ENCODE peak calls at places on chromosomes 6 and 20, in four cellular contexts. Z is NCI-H446, P is iPS-NIHi11, H is EH. L is an unnamed sample.

GRCh38 chr6:43229803-43230239 is 540 bp upstream of the DNPH1 start:
- DNase-seq in Z (no peak), H (no peak), P (no peak), L (no peak)

GRCh38 chr20:46712056-46712636 is 2.7 kb downstream of the SLC2A10 start:
- DNase-seq in H (no peak), P (no peak), Z (no peak), L (peak; percentile 32)

GRCh38 chr20:889932-890463 is 26.1 kb downstream of the ANGPT4 start:
- DNase-seq in Z (no peak), H (no peak), P (no peak), L (no peak)

GRCh38 chr6:142303191-142303564 is 1.4 kb downstream of the ADGRG6 start:
- DNase-seq in P (no peak), Z (no peak), H (no peak), L (no peak)

GRCh38 chr20:13139459-13140150 is 81.5 kb upstream of the ISM1 start:
- DNase-seq in H (peak; percentile 15), P (no peak), Z (no peak), L (no peak)

GRCh38 chr6:3026811-3027626 is 27.3 kb downstream of the NQO2 start:
- DNase-seq in H (no peak), P (no peak), Z (no peak), L (no peak)

GRCh38 chr6:41374618-41375590 is 39.5 kb downstream of the NCR2 start:
- DNase-seq in P (peak; percentile 56), H (no peak), Z (no peak), L (no peak)

GRCh38 chr20:46955601-46956556 is 61.2 kb downstream of the EYA2 start:
- DNase-seq in Z (no peak), P (no peak), H (peak; percentile 54), L (no peak)

GRCh38 chr20:34871320-34871926 is 1.2 kb downstream of the GGT7 start:
- DNase-seq in Z (no peak), P (no peak), H (no peak), L (no peak)

GRCh38 chr6:134787261-134787871 is 162.5 kb downstream of the ALDH8A1 start:
- DNase-seq in Z (no peak), H (peak; percentile 69), P (no peak), L (no peak)